ENCODE peak calls at places on chromosomes 6 and 20, in six cellular contexts. One of them, this sample, is unnamed.

GRCh38 chr6:107077710-107078109 is 37.6 kb downstream of the BEND3 start:
- DNase-seq in ovary: no peak
- DNase-seq in transverse colon: no peak
- DNase-seq in left lung: no peak
- DNase-seq in CD8-positive, alpha-beta T cell: no peak
- DNase-seq in tibial artery: no peak
- DNase-seq in this sample: no peak

GRCh38 chr6:30707281-30707850 is 9.7 kb downstream of the MDC1 start:
- DNase-seq in CD8-positive, alpha-beta T cell: no peak
- DNase-seq in ovary: no peak
- DNase-seq in left lung: no peak
- DNase-seq in transverse colon: no peak
- DNase-seq in tibial artery: no peak
- DNase-seq in this sample: no peak

GRCh38 chr6:5541751-5542432 is 280.6 kb downstream of the FARS2 start:
- DNase-seq in CD8-positive, alpha-beta T cell: no peak
- DNase-seq in ovary: no peak
- DNase-seq in transverse colon: no peak
- DNase-seq in left lung: no peak
- DNase-seq in tibial artery: no peak
- DNase-seq in this sample: no peak

GRCh38 chr6:24378473-24379097 is 20.7 kb upstream of the DCDC2 start:
- DNase-seq in left lung: no peak
- DNase-seq in CD8-positive, alpha-beta T cell: no peak
- DNase-seq in ovary: no peak
- DNase-seq in transverse colon: no peak
- DNase-seq in tibial artery: no peak
- DNase-seq in this sample: no peak

GRCh38 chr20:38853759-38854158 is 48.3 kb downstream of the PPP1R16B start:
- DNase-seq in ovary: no peak
- DNase-seq in left lung: no peak
- DNase-seq in tibial artery: no peak
- DNase-seq in transverse colon: no peak
- DNase-seq in CD8-positive, alpha-beta T cell: no peak
- DNase-seq in this sample: no peak

GRCh38 chr6:62528894-62529526 is 243.0 kb upstream of the KHDRBS2 start:
- DNase-seq in ovary: no peak
- DNase-seq in tibial artery: no peak
- DNase-seq in CD8-positive, alpha-beta T cell: no peak
- DNase-seq in left lung: no peak
- DNase-seq in transverse colon: no peak
- DNase-seq in this sample: no peak

GRCh38 chr6:21109421-21110178 is 484.0 kb upstream of the SOX4 start:
- DNase-seq in CD8-positive, alpha-beta T cell: no peak
- DNase-seq in left lung: no peak
- DNase-seq in transverse colon: no peak
- DNase-seq in ovary: no peak
- DNase-seq in tibial artery: no peak
- DNase-seq in this sample: no peak

GRCh38 chr20:23049933-23050838 is 714 bp upstream of the THBD start:
- DNase-seq in CD8-positive, alpha-beta T cell: no peak
- DNase-seq in ovary: peak
- DNase-seq in tibial artery: peak
- DNase-seq in left lung: peak
- DNase-seq in transverse colon: no peak
- DNase-seq in this sample: no peak

GRCh38 chr20:37423545-37423944 is 77.6 kb downstream of the SRC start:
- DNase-seq in ovary: no peak
- DNase-seq in tibial artery: no peak
- DNase-seq in transverse colon: no peak
- DNase-seq in CD8-positive, alpha-beta T cell: no peak
- DNase-seq in left lung: no peak
- DNase-seq in this sample: no peak

GRCh38 chr6:124977067-124977908 is 15.1 kb downstream of the RNF217 start:
- DNase-seq in transverse colon: no peak
- DNase-seq in CD8-positive, alpha-beta T cell: no peak
- DNase-seq in left lung: no peak
- DNase-seq in ovary: no peak
- DNase-seq in tibial artery: no peak
- DNase-seq in this sample: no peak

GRCh38 chr6:56518995-56519767 is 123.5 kb downstream of the DST start:
- DNase-seq in ovary: no peak
- DNase-seq in left lung: no peak
- DNase-seq in transverse colon: no peak
- DNase-seq in CD8-positive, alpha-beta T cell: no peak
- DNase-seq in tibial artery: no peak
- DNase-seq in this sample: no peak

GRCh38 chr20:37245671-37246237 is 15.9 kb downstream of the GHRH start:
- DNase-seq in tibial artery: no peak
- DNase-seq in transverse colon: no peak
- DNase-seq in CD8-positive, alpha-beta T cell: no peak
- DNase-seq in left lung: no peak
- DNase-seq in ovary: no peak
- DNase-seq in this sample: no peak

GRCh38 chr20:45450097-45450818 is 19.3 kb upstream of the WFDC2 start:
- DNase-seq in CD8-positive, alpha-beta T cell: no peak
- DNase-seq in tibial artery: no peak
- DNase-seq in transverse colon: peak
- DNase-seq in ovary: no peak
- DNase-seq in left lung: no peak
- DNase-seq in this sample: no peak

GRCh38 chr20:46720776-46721425 is 11.5 kb downstream of the SLC2A10 start:
- DNase-seq in transverse colon: no peak
- DNase-seq in ovary: no peak
- DNase-seq in CD8-positive, alpha-beta T cell: no peak
- DNase-seq in left lung: no peak
- DNase-seq in tibial artery: no peak
- DNase-seq in this sample: no peak

GRCh38 chr6:53926505-53926904 is 131.7 kb downstream of the LRRC1 start:
- DNase-seq in tibial artery: no peak
- DNase-seq in transverse colon: no peak
- DNase-seq in ovary: no peak
- DNase-seq in CD8-positive, alpha-beta T cell: no peak
- DNase-seq in left lung: no peak
- DNase-seq in this sample: no peak

GRCh38 chr6:170295519-170296422 is 4.9 kb upstream of the DLL1 start:
- DNase-seq in left lung: no peak
- DNase-seq in tibial artery: peak
- DNase-seq in transverse colon: peak
- DNase-seq in CD8-positive, alpha-beta T cell: no peak
- DNase-seq in ovary: peak
- DNase-seq in this sample: no peak

GRCh38 chr20:46708172-46708860 is 1.1 kb upstream of the SLC2A10 start:
- DNase-seq in ovary: no peak
- DNase-seq in left lung: no peak
- DNase-seq in transverse colon: peak
- DNase-seq in CD8-positive, alpha-beta T cell: no peak
- DNase-seq in tibial artery: no peak
- DNase-seq in this sample: no peak

GRCh38 chr6:5529733-5530132 is 268.4 kb downstream of the FARS2 start:
- DNase-seq in ovary: no peak
- DNase-seq in CD8-positive, alpha-beta T cell: no peak
- DNase-seq in transverse colon: no peak
- DNase-seq in left lung: no peak
- DNase-seq in tibial artery: no peak
- DNase-seq in this sample: no peak

GRCh38 chr20:45470939-45471338 is 1.4 kb downstream of the WFDC2 start:
- DNase-seq in CD8-positive, alpha-beta T cell: no peak
- DNase-seq in left lung: no peak
- DNase-seq in tibial artery: no peak
- DNase-seq in transverse colon: no peak
- DNase-seq in ovary: no peak
- DNase-seq in this sample: no peak

GRCh38 chr20:23881371-23881770 is 1.8 kb upstream of the CST5 start:
- DNase-seq in CD8-positive, alpha-beta T cell: no peak
- DNase-seq in left lung: no peak
- DNase-seq in transverse colon: no peak
- DNase-seq in ovary: no peak
- DNase-seq in tibial artery: no peak
- DNase-seq in this sample: no peak

GRCh38 chr6:106477790-106478189 is 117.3 kb downstream of the CRYBG1 start:
- DNase-seq in transverse colon: no peak
- DNase-seq in tibial artery: no peak
- DNase-seq in ovary: no peak
- DNase-seq in CD8-positive, alpha-beta T cell: no peak
- DNase-seq in left lung: no peak
- DNase-seq in this sample: no peak

GRCh38 chr6:2197984-2198383 is 47.4 kb downstream of the GMDS start:
- DNase-seq in ovary: no peak
- DNase-seq in left lung: no peak
- DNase-seq in CD8-positive, alpha-beta T cell: no peak
- DNase-seq in transverse colon: no peak
- DNase-seq in tibial artery: no peak
- DNase-seq in this sample: no peak

GRCh38 chr20:57425150-57426013 is 34.2 kb downstream of the RBM38 start:
- DNase-seq in transverse colon: no peak
- DNase-seq in ovary: no peak
- DNase-seq in left lung: no peak
- DNase-seq in tibial artery: no peak
- DNase-seq in CD8-positive, alpha-beta T cell: no peak
- DNase-seq in this sample: no peak
- H3K27ac ChIP-seq in transverse colon: no peak
- H3K27ac ChIP-seq in ovary: no peak
- H3K27ac ChIP-seq in left lung: no peak
- H3K27ac ChIP-seq in tibial artery: no peak
- H3K27ac ChIP-seq in CD8-positive, alpha-beta T cell: no peak
- H3K27ac ChIP-seq in this sample: no peak

GRCh38 chr6:129498950-129499870 is 210.8 kb downstream of the ARHGAP18 start:
- DNase-seq in CD8-positive, alpha-beta T cell: no peak
- DNase-seq in tibial artery: no peak
- DNase-seq in ovary: no peak
- DNase-seq in transverse colon: no peak
- DNase-seq in left lung: no peak
- DNase-seq in this sample: no peak
- TF ChIP-seq CTCF in CD8-positive, alpha-beta T cell: peak
- TF ChIP-seq CTCF in tibial artery: peak
- TF ChIP-seq CTCF in ovary: peak
- TF ChIP-seq CTCF in transverse colon: peak
- TF ChIP-seq CTCF in left lung: peak
- TF ChIP-seq CTCF in this sample: peak

DNA sequence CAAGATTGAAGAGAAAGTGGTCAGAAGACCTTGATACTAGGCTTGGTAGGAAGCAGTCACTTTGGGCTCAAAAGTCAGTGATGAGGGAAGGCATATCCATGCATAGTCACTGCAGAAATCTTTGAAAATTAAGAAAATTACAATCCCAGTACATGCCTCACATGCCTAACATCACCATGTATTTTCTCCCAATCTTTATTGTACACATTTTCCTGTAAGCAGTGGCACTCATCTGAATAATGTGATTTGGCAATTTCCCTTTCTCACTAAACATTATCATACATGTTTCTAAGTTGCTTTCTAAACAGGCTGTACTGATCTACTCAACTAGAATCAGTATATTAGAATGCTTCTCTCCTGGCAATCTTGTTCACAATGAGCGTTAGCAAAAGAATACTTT is 280.7 kb upstream of the SUPT3H start:
- DNase-seq in ovary: no peak
- DNase-seq in left lung: no peak
- DNase-seq in CD8-positive, alpha-beta T cell: no peak
- DNase-seq in transverse colon: no peak
- DNase-seq in tibial artery: no peak
- DNase-seq in this sample: no peak
- H3K27ac ChIP-seq in ovary: no peak
- H3K27ac ChIP-seq in left lung: no peak
- H3K27ac ChIP-seq in CD8-positive, alpha-beta T cell: no peak
- H3K27ac ChIP-seq in transverse colon: no peak
- H3K27ac ChIP-seq in tibial artery: no peak
- H3K27ac ChIP-seq in this sample: no peak

GRCh38 chr20:62709537-62709905 is 885 bp downstream of the NTSR1 start:
- DNase-seq in left lung: no peak
- DNase-seq in transverse colon: no peak
- DNase-seq in ovary: no peak
- DNase-seq in tibial artery: no peak
- DNase-seq in CD8-positive, alpha-beta T cell: no peak
- DNase-seq in this sample: no peak

GRCh38 chr20:62706857-62707256 is 1.8 kb upstream of the NTSR1 start:
- DNase-seq in transverse colon: no peak
- DNase-seq in CD8-positive, alpha-beta T cell: no peak
- DNase-seq in left lung: no peak
- DNase-seq in tibial artery: no peak
- DNase-seq in ovary: no peak
- DNase-seq in this sample: no peak

GRCh38 chr20:62708591-62709536 is at the start of gene NTSR1:
- DNase-seq in transverse colon: no peak
- DNase-seq in ovary: no peak
- DNase-seq in tibial artery: no peak
- DNase-seq in left lung: no peak
- DNase-seq in CD8-positive, alpha-beta T cell: no peak
- DNase-seq in this sample: no peak

GRCh38 chr20:62707281-62707941 is 1.2 kb upstream of the NTSR1 start:
- DNase-seq in CD8-positive, alpha-beta T cell: no peak
- DNase-seq in transverse colon: no peak
- DNase-seq in left lung: no peak
- DNase-seq in ovary: no peak
- DNase-seq in tibial artery: no peak
- DNase-seq in this sample: no peak

DNA sequence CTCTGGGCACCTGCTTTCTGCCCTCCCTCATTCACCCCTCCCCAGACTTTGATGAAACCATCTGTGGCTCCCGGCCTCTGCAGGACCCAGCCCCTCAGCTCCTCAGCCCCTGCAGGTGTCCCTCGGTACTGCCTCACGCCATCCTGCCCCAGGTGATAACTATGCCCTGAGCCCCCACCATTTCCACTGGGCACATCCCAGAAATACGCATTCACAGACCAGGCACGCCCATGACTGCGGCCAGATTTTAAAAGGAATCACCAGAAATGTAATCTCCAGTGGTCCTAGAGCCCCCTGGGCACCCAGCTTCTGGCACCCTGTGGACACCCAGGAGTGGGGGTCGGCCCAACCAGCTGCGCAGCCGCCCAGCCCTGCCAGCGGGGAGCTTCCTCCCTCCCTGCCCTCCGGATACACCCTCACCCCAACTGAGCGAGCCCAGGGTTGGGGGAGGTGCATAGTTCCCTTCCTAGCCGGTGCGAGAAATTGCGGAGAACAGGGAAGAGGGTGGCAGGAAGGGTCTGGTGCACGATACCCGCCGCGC is 585 bp upstream of the NTSR1 start:
- DNase-seq in tibial artery: no peak
- DNase-seq in ovary: no peak
- DNase-seq in left lung: no peak
- DNase-seq in CD8-positive, alpha-beta T cell: no peak
- DNase-seq in transverse colon: no peak
- DNase-seq in this sample: no peak
- TF ChIP-seq CTCF in tibial artery: no peak
- TF ChIP-seq CTCF in ovary: no peak
- TF ChIP-seq CTCF in left lung: peak
- TF ChIP-seq CTCF in CD8-positive, alpha-beta T cell: peak
- TF ChIP-seq CTCF in transverse colon: no peak
- TF ChIP-seq CTCF in this sample: peak

DNA sequence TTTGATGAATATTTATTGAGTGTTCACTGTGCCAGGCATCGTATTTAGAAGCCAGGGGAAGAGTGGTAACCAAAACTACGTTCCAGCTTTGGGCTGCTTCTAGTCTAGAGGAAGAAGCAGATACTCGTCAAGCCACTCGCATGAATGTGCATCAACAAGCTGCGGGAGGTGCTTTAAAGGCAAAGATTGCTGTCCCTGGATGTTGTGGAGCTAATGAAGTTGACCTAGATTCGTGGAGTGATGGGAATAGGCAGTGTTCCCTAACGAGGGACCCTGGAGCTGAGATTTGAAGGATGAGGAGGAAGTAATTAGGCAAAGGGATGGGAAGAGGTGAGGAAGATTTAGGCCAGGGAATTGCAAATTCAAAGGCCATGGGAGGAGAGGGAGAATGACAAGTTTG is 118.9 kb downstream of the TMEM170B start:
- DNase-seq in transverse colon: no peak
- DNase-seq in tibial artery: no peak
- DNase-seq in left lung: no peak
- DNase-seq in CD8-positive, alpha-beta T cell: no peak
- DNase-seq in ovary: no peak
- DNase-seq in this sample: no peak
- H3K27ac ChIP-seq in transverse colon: no peak
- H3K27ac ChIP-seq in tibial artery: no peak
- H3K27ac ChIP-seq in left lung: no peak
- H3K27ac ChIP-seq in CD8-positive, alpha-beta T cell: no peak
- H3K27ac ChIP-seq in ovary: no peak
- H3K27ac ChIP-seq in this sample: no peak

This sample was measured in AG04450.